ENCODE peak calls at places on chromosome 22, in six cellular contexts. M, W, U, I, J and T are unnamed samples.

GRCh38 chr22:47369020-47369419 is 606.6 kb downstream of the TBC1D22A start:
- DNase-seq in M (no peak), W (no peak), U (no peak), I (no peak), J (no peak), T (no peak)

GRCh38 chr22:46126853-46127385 is 23.4 kb upstream of the PPARA start:
- DNase-seq in M (no peak), W (no peak), U (no peak), I (no peak), J (no peak), T (no peak)

GRCh38 chr22:17774206-17774927 is at the start of gene BID:
- DNase-seq in M (peak; percentile 53), W (peak; percentile 16), U (peak; percentile 77), I (peak; percentile 40), J (peak; percentile 66), T (no peak)

GRCh38 chr22:47872761-47873535 is 1110.5 kb downstream of the TBC1D22A start:
- DNase-seq in M (no peak), W (no peak), U (no peak), I (no peak), J (no peak), T (no peak)

GRCh38 chr22:24411256-24412004 is 16.0 kb upstream of the ADORA2A start:
- DNase-seq in M (no peak), W (no peak), U (no peak), I (no peak), J (no peak), T (no peak)

GRCh38 chr22:45911601-45912271 is 65.2 kb downstream of the WNT7B start:
- DNase-seq in M (no peak), W (peak; percentile 78), U (no peak), I (no peak), J (no peak), T (peak; percentile 46)

GRCh38 chr22:25368271-25368670 is 148.8 kb downstream of the CRYBB2 start:
- DNase-seq in M (no peak), W (peak; percentile 61), U (no peak), I (no peak), J (no peak), T (peak; percentile 63)

GRCh38 chr22:50015451-50016307 is 3.1 kb upstream of the IL17REL start:
- DNase-seq in M (no peak), W (no peak), U (no peak), I (no peak), J (peak; percentile 0), T (no peak)

GRCh38 chr22:44885806-44886360 is 123.9 kb downstream of the PHF21B start:
- DNase-seq in M (no peak), W (no peak), U (no peak), I (no peak), J (no peak), T (no peak)

GRCh38 chr22:47354668-47355387 is 592.4 kb downstream of the TBC1D22A start:
- DNase-seq in M (no peak), W (no peak), U (no peak), I (no peak), J (no peak), T (no peak)

GRCh38 chr22:30485362-30485988 is 13.7 kb upstream of the SEC14L3 start:
- DNase-seq in M (peak; percentile 65), W (peak; percentile 59), U (peak; percentile 74), I (peak; percentile 79), J (peak; percentile 76), T (peak; percentile 63)

GRCh38 chr22:23068096-23068831 is 2.1 kb upstream of the GNAZ start:
- DNase-seq in M (no peak), W (no peak), U (no peak), I (no peak), J (no peak), T (no peak)

GRCh38 chr22:45227645-45228400 is 12.9 kb downstream of the KIAA0930 start:
- DNase-seq in M (no peak), W (no peak), U (no peak), I (no peak), J (peak; percentile 41), T (no peak)

GRCh38 chr22:48702573-48703264 is 1125.0 kb downstream of the BRD1 start:
- DNase-seq in M (no peak), W (no peak), U (no peak), I (no peak), J (peak; percentile 28), T (no peak)

GRCh38 chr22:26464312-26464711 is 19.3 kb downstream of the HPS4 start:
- DNase-seq in M (no peak), W (no peak), U (no peak), I (no peak), J (no peak), T (peak; percentile 81)

GRCh38 chr22:18066181-18066859 is 11.5 kb upstream of the PEX26 start:
- DNase-seq in M (no peak), W (no peak), U (peak; percentile 43), I (no peak), J (no peak), T (no peak)

GRCh38 chr22:24095816-24096215 is 84.7 kb downstream of the CABIN1 start:
- DNase-seq in M (no peak), W (no peak), U (no peak), I (no peak), J (no peak), T (no peak)

GRCh38 chr22:27580311-27580897 is 221.2 kb downstream of the MN1 start:
- DNase-seq in M (no peak), W (no peak), U (no peak), I (no peak), J (no peak), T (no peak)

GRCh38 chr22:33455036-33455435 is 396.9 kb upstream of the SYN3 start:
- DNase-seq in M (no peak), W (no peak), U (no peak), I (no peak), J (no peak), T (no peak)

GRCh38 chr22:46752911-46753310 is 9.5 kb upstream of the TBC1D22A start:
- DNase-seq in M (no peak), W (no peak), U (no peak), I (no peak), J (no peak), T (no peak)

GRCh38 chr22:50269573-50270301 is 443 bp downstream of the MAPK11 start:
- DNase-seq in M (peak; percentile 36), W (peak; percentile 27), U (peak; percentile 67), I (no peak), J (no peak), T (peak; percentile 61)

GRCh38 chr22:49953680-49954344 is 6.8 kb upstream of the PIM3 start:
- DNase-seq in M (no peak), W (no peak), U (no peak), I (no peak), J (no peak), T (no peak)

GRCh38 chr22:50544078-50544745 is 1.5 kb upstream of the KLHDC7B start:
- DNase-seq in M (peak; percentile 84), W (no peak), U (peak; percentile 83), I (peak; percentile 93), J (peak; percentile 93), T (peak; percentile 67)

GRCh38 chr22:47143249-47143938 is 380.9 kb downstream of the TBC1D22A start:
- DNase-seq in M (no peak), W (no peak), U (no peak), I (no peak), J (no peak), T (no peak)

GRCh38 chr22:47918276-47918928 is 1156.0 kb downstream of the TBC1D22A start:
- DNase-seq in M (no peak), W (no peak), U (no peak), I (no peak), J (no peak), T (no peak)

GRCh38 chr22:21837184-21837979 is 30.1 kb downstream of the MAPK1 start:
- DNase-seq in M (peak; percentile 62), W (peak; percentile 64), U (no peak), I (peak; percentile 48), J (peak; percentile 51), T (peak; percentile 93)
- H3K4me3 ChIP-seq in M (no peak overlapping the region), W (no peak overlapping the region), U (no peak overlapping the region), I (no peak overlapping the region), J (no peak overlapping the region), T (no peak overlapping the region)

GRCh38 chr22:38213319-38214247 is 11.8 kb downstream of the MAFF start:
- DNase-seq in M (no peak), W (no peak), U (peak; percentile 56), I (peak; percentile 47), J (no peak), T (no peak)
- H3K4me3 ChIP-seq in M (peak overlapping the region; percentile 34), W (no peak overlapping the region), U (peak overlapping the region; percentile 76), I (peak overlapping the region; percentile 61), J (no peak overlapping the region), T (no peak overlapping the region)

GRCh38 chr22:41308544-41308947 is 7.2 kb downstream of the ZC3H7B start:
- DNase-seq in M (no peak), W (no peak), U (no peak), I (no peak), J (no peak), T (peak; percentile 41)

GRCh38 chr22:41301085-41302015 is at the start of gene ZC3H7B:
- DNase-seq in M (peak; percentile 89), W (peak; percentile 77), U (peak; percentile 91), I (peak; percentile 92), J (peak; percentile 91), T (peak; percentile 85)

GRCh38 chr22:41302016-41302767 is 867 bp downstream of the ZC3H7B start:
- DNase-seq in M (peak; percentile 67), W (no peak), U (no peak), I (peak; percentile 64), J (peak; percentile 73), T (no peak)

GRCh38 chr22:41308054-41308453 is 6.7 kb downstream of the ZC3H7B start:
- DNase-seq in M (no peak), W (no peak), U (no peak), I (peak; percentile 45), J (no peak), T (peak; percentile 66)

DNA sequence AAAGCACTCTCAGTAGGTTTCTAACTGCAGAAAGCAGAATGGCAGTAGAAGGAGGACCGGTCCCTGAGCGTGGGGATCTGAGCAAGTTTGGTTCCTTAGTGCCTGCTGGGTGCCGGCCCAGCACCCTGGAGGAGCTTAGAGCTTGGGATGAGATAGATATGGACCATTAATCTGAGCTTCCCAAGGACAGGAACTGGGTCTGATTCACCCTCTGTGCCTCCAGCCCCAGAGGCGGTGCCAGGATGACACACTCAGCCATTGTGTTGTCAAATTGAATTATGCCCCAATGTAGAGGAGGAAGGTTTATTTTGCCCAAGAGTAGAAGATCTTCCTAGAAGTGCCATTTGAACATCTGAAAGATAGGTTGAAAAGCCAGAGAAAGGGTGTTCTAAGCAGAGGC is 4.3 kb downstream of the ZC3H7B start:
- DNase-seq in M (no peak), W (peak; percentile 83), U (no peak), I (no peak), J (no peak), T (peak; percentile 48)
- H3K4me3 ChIP-seq in M (no peak overlapping the region), W (no peak overlapping the region), U (no peak overlapping the region), I (no peak overlapping the region), J (no peak overlapping the region), T (no peak overlapping the region)

GRCh38 chr22:35651085-35651484 is 2.8 kb downstream of the APOL6 start:
- DNase-seq in M (no peak), W (no peak), U (no peak), I (no peak), J (no peak), T (no peak)

GRCh38 chr22:35648066-35649025 is at the start of gene APOL6:
- DNase-seq in M (no peak), W (peak; percentile 68), U (peak; percentile 80), I (peak; percentile 32), J (peak; percentile 34), T (peak; percentile 78)

GRCh38 chr22:35645646-35646045 is 2.6 kb upstream of the APOL6 start:
- DNase-seq in M (no peak), W (no peak), U (no peak), I (no peak), J (no peak), T (no peak)

GRCh38 chr22:35649026-35649553 is 844 bp downstream of the APOL6 start:
- DNase-seq in M (no peak), W (no peak), U (no peak), I (no peak), J (no peak), T (no peak)

GRCh38 chr22:35649636-35650250 is 1.5 kb downstream of the APOL6 start:
- DNase-seq in M (no peak), W (no peak), U (no peak), I (no peak), J (no peak), T (no peak)
- H3K4me3 ChIP-seq in M (no peak overlapping the region), W (peak overlapping the region; percentile 72), U (peak overlapping the region; percentile 93), I (no peak overlapping the region), J (no peak overlapping the region), T (no peak overlapping the region)